ENCODE peak calls at places on chromosomes 4 and X, in eight cellular contexts. L is HepG2, X is psoas muscle, K is fibroblast of the aortic adventitia, Y is vagina, Z is IMR-90, T is Karpas-422, W is A549. Q is an unnamed sample.
A peak's percentile ranks its signal among the peaks of the same experiment; 100 is the strongest.

GRCh38 chr4:153448003-153448731 is 18.0 kb upstream of the TMEM131L start:
- DNase-seq in L (no peak), X (no peak), K (peak; percentile 34), Y (no peak), Z (peak; percentile 81), T (no peak), W (no peak), Q (no peak)

GRCh38 chr4:84931274-84931673 is 35.2 kb downstream of the WDFY3 start:
- DNase-seq in L (no peak), X (no peak), K (no peak), Y (no peak), Z (no peak), T (no peak), W (no peak), Q (no peak)

GRCh38 chrX:35150642-35151239 is 208.1 kb downstream of the FAM47B start:
- DNase-seq in L (no peak), X (no peak), K (no peak), Y (no peak), Z (no peak), T (no peak), W (no peak), Q (no peak)

GRCh38 chrX:153946910-153947769 is 2.7 kb upstream of the RENBP start:
- DNase-seq in L (peak; percentile 75), X (peak; percentile 69), K (peak; percentile 78), Y (no peak), Z (peak; percentile 68), T (peak; percentile 95), W (peak; percentile 87), Q (peak; percentile 70)

GRCh38 chr4:77022581-77023133 is 53.1 kb downstream of the CCNI start:
- DNase-seq in L (no peak), X (no peak), K (peak; percentile 80), Y (no peak), Z (peak; percentile 81), T (no peak), W (no peak), Q (no peak)

GRCh38 chrX:69277369-69277768 is 112.1 kb upstream of the PJA1 start:
- DNase-seq in L (no peak), X (no peak), K (no peak), Y (no peak), Z (no peak), T (no peak), W (no peak), Q (no peak)

GRCh38 chr4:106875340-106875739 is 160.8 kb downstream of the DKK2 start:
- DNase-seq in L (peak; percentile 5), X (no peak), K (no peak), Y (no peak), Z (no peak), T (peak; percentile 53), W (peak; percentile 1), Q (no peak)

GRCh38 chr4:3677671-3678070 is 88.5 kb upstream of the ADRA2C start:
- DNase-seq in L (no peak), X (no peak), K (no peak), Y (no peak), Z (no peak), T (no peak), W (no peak), Q (no peak)

GRCh38 chr4:2338754-2339457 is 77.0 kb upstream of the MXD4 start:
- DNase-seq in L (no peak), X (no peak), K (no peak), Y (no peak), Z (no peak), T (no peak), W (no peak), Q (no peak)

GRCh38 chr4:27318740-27319139 is 458.1 kb downstream of the STIM2 start:
- DNase-seq in L (peak; percentile 22), X (peak; percentile 17), K (peak; percentile 69), Y (no peak), Z (peak; percentile 17), T (peak; percentile 84), W (peak; percentile 15), Q (peak; percentile 16)

GRCh38 chr4:138576684-138577083 is 334.5 kb upstream of the SLC7A11 start:
- DNase-seq in L (peak; percentile 39), X (no peak), K (peak; percentile 58), Y (no peak), Z (peak; percentile 68), T (peak; percentile 75), W (peak; percentile 62), Q (no peak)

GRCh38 chr4:142615324-142615665 is 230.8 kb downstream of the INPP4B start:
- DNase-seq in L (no peak), X (no peak), K (peak; percentile 85), Y (no peak), Z (peak; percentile 71), T (no peak), W (peak; percentile 61), Q (no peak)

GRCh38 chrX:129698150-129698549 is 40.6 kb upstream of the XPNPEP2 start:
- DNase-seq in L (peak; percentile 17), X (no peak), K (no peak), Y (no peak), Z (no peak), T (no peak), W (peak; percentile 9), Q (no peak)

GRCh38 chrX:128714425-128714824 is 662.2 kb upstream of the ACTRT1 start:
- DNase-seq in L (no peak), X (no peak), K (no peak), Y (no peak), Z (no peak), T (no peak), W (no peak), Q (no peak)

GRCh38 chrX:16743604-16744325 is 24.4 kb downstream of the SYAP1 start:
- DNase-seq in L (no peak), X (no peak), K (peak; percentile 72), Y (no peak), Z (peak; percentile 92), T (no peak), W (peak; percentile 61), Q (no peak)

GRCh38 chr4:170698334-170698733 is 608.6 kb upstream of the AADAT start:
- DNase-seq in L (no peak), X (no peak), K (no peak), Y (no peak), Z (no peak), T (no peak), W (no peak), Q (no peak)
- H3K4me3 ChIP-seq in L (no peak overlapping the region), X (no peak overlapping the region), K (no peak overlapping the region), Y (no peak overlapping the region), Z (no peak overlapping the region), T (no peak overlapping the region), W (no peak overlapping the region), Q (no peak overlapping the region)

DNA sequence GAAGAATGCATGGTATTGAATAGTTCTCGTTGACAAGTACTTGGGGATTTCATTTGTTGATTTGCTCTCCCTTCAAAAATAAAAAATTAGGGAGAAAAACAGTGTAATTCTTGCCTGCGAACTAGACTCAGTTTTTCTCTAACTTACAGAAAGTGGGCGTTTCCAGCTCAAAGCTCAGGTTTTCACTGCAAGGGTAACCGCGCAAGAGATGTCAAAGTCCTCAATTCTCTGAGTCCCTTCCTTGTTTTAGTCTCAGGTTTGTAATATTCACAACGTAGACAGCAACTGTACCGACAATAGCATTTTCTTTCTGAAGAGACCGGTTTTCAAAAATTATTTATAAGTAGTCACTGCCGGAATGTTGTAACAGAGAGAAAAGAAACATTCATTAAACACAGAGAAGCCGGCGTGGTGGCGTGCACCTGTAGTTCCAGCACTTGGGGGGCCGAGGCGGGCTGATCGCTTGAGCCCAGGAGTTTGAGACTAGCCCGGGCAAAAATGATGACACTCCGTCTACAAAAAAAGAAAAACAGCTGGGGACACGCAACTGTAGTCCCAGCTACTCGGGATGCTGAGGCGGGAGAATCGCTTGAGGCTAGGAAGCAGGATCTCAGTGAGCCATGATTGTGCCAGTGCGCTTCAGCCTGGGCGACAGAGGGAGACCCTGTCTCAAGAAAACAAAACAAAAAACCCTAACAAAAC is 771 bp downstream of the ZCCHC4 start:
- DNase-seq in L (peak; percentile 25), X (no peak), K (no peak), Y (no peak), Z (no peak), T (peak; percentile 66), W (no peak), Q (no peak)
- H3K4me3 ChIP-seq in L (peak overlapping the region; percentile 98), X (peak overlapping the region; percentile 90), K (peak overlapping the region; percentile 95), Y (peak overlapping the region; percentile 52), Z (peak overlapping the region; percentile 79), T (peak overlapping the region; percentile 92), W (peak overlapping the region; percentile 95), Q (peak overlapping the region; percentile 68)

GRCh38 chrX:53281321-53281822 is at the start of gene IQSEC2:
- DNase-seq in L (no peak), X (peak; percentile 88), K (peak; percentile 76), Y (no peak), Z (peak; percentile 77), T (no peak), W (peak; percentile 79), Q (no peak)

GRCh38 chrX:53280703-53281320 is 572 bp downstream of the IQSEC2 start:
- DNase-seq in L (no peak), X (peak; percentile 75), K (peak; percentile 48), Y (no peak), Z (peak; percentile 35), T (no peak), W (no peak), Q (no peak)

GRCh38 chrX:53282313-53282712 is 929 bp upstream of the IQSEC2 start:
- DNase-seq in L (no peak), X (no peak), K (no peak), Y (no peak), Z (no peak), T (no peak), W (no peak), Q (no peak)

GRCh38 chrX:53279296-53280237 is 1.8 kb downstream of the IQSEC2 start:
- DNase-seq in L (no peak), X (no peak), K (no peak), Y (no peak), Z (no peak), T (no peak), W (no peak), Q (no peak)

GRCh38 chrX:53280316-53280702 is 1.1 kb downstream of the IQSEC2 start:
- DNase-seq in L (no peak), X (no peak), K (no peak), Y (no peak), Z (no peak), T (no peak), W (no peak), Q (no peak)
- H3K4me3 ChIP-seq in L (no peak overlapping the region), X (peak overlapping the region; percentile 63), K (no peak overlapping the region), Y (peak overlapping the region; percentile 46), Z (no peak overlapping the region), T (no peak overlapping the region), W (peak overlapping the region; percentile 56), Q (no peak overlapping the region)

GRCh38 chr4:7910721-7911015 is 29.0 kb downstream of the AFAP1 start:
- DNase-seq in L (no peak), X (no peak), K (no peak), Y (no peak), Z (no peak), T (no peak), W (no peak), Q (no peak)

GRCh38 chr4:7908668-7909067 is 31.0 kb downstream of the AFAP1 start:
- DNase-seq in L (no peak), X (no peak), K (no peak), Y (no peak), Z (no peak), T (peak; percentile 43), W (no peak), Q (peak; percentile 56)

GRCh38 chr4:7909463-7909862 is 30.2 kb downstream of the AFAP1 start:
- DNase-seq in L (peak; percentile 69), X (no peak), K (no peak), Y (no peak), Z (no peak), T (no peak), W (no peak), Q (peak; percentile 50)

GRCh38 chr4:7911044-7911578 is 28.6 kb downstream of the AFAP1 start:
- DNase-seq in L (no peak), X (peak; percentile 35), K (peak; percentile 95), Y (no peak), Z (peak; percentile 95), T (no peak), W (peak; percentile 24), Q (no peak)

GRCh38 chr4:7909966-7910720 is 29.5 kb downstream of the AFAP1 start:
- DNase-seq in L (no peak), X (no peak), K (peak; percentile 86), Y (no peak), Z (peak; percentile 65), T (no peak), W (no peak), Q (no peak)
- H3K4me3 ChIP-seq in L (no peak overlapping the region), X (no peak overlapping the region), K (peak overlapping the region; percentile 52), Y (peak overlapping the region; percentile 24), Z (no peak overlapping the region), T (no peak overlapping the region), W (peak overlapping the region; percentile 24), Q (no peak overlapping the region)